ENCODE peak calls at places on chromosomes 6 and 20, in five cellular contexts. O, K, S, L and Y are unnamed samples.

GRCh38 chr6:93916716-93917115 is 497.4 kb upstream of the EPHA7 start:
- DNase-seq in O (no peak), K (no peak), S (no peak), L (no peak), Y (no peak)

GRCh38 chr6:13548500-13549210 is 25.7 kb upstream of the SIRT5 start:
- DNase-seq in O (no peak), K (no peak), S (peak), L (no peak), Y (no peak)

GRCh38 chr6:125025164-125025854 is 63.1 kb downstream of the RNF217 start:
- DNase-seq in O (no peak), K (no peak), S (no peak), L (no peak), Y (no peak)

GRCh38 chr6:39093167-39093708 is 21.7 kb downstream of the SAYSD1 start:
- DNase-seq in O (no peak), K (no peak), S (no peak), L (no peak), Y (no peak)

GRCh38 chr6:119176445-119176844 is 98.0 kb upstream of the FAM184A start:
- DNase-seq in O (no peak), K (no peak), S (no peak), L (no peak), Y (no peak)

GRCh38 chr6:81606965-81607381 is 145.5 kb downstream of the TENT5A start:
- DNase-seq in O (no peak), K (peak), S (no peak), L (no peak), Y (no peak)

GRCh38 chr6:26207248-26207801 is 120.1 kb downstream of the HFE start:
- DNase-seq in O (no peak), K (no peak), S (no peak), L (no peak), Y (no peak)

GRCh38 chr6:16432075-16433032 is 194.0 kb downstream of the GMPR start:
- DNase-seq in O (no peak), K (peak), S (no peak), L (no peak), Y (no peak)

GRCh38 chr6:150992682-150993081 is 127.2 kb downstream of the MTHFD1L start:
- DNase-seq in O (no peak), K (peak), S (no peak), L (no peak), Y (no peak)

GRCh38 chr20:35663516-35663812 is 1.2 kb downstream of the CPNE1 start:
- DNase-seq in O (no peak), K (peak), S (no peak), L (no peak), Y (no peak)

GRCh38 chr6:66970373-66970772 is 1263.3 kb upstream of the EYS start:
- DNase-seq in O (no peak), K (no peak), S (no peak), L (no peak), Y (no peak)

GRCh38 chr6:88114838-88115237 is 51.3 kb downstream of the CNR1 start:
- DNase-seq in O (no peak), K (no peak), S (no peak), L (no peak), Y (no peak)

GRCh38 chr6:39167866-39168625 is 53.1 kb upstream of the SAYSD1 start:
- DNase-seq in O (no peak), K (no peak), S (no peak), L (no peak), Y (no peak)

GRCh38 chr20:50876816-50877215 is 54.4 kb downstream of the ADNP start:
- DNase-seq in O (no peak), K (no peak), S (no peak), L (no peak), Y (no peak)

GRCh38 chr6:135936606-135937005 is 85.1 kb downstream of the PDE7B start:
- DNase-seq in O (no peak), K (peak), S (no peak), L (peak), Y (no peak)

GRCh38 chr6:225907-226306 is 66.4 kb upstream of the DUSP22 start:
- DNase-seq in O (no peak), K (no peak), S (no peak), L (no peak), Y (no peak)

GRCh38 chr6:89661559-89661958 is 23.0 kb upstream of the LYRM2 start:
- DNase-seq in O (no peak), K (no peak), S (no peak), L (no peak), Y (no peak)

GRCh38 chr6:123062645-123063044 is 66.6 kb downstream of the CLVS2 start:
- DNase-seq in O (no peak), K (no peak), S (no peak), L (no peak), Y (peak)

GRCh38 chr6:33317418-33317667 is 201 bp downstream of the ZBTB22 start:
- DNase-seq in O (peak), K (no peak), S (no peak), L (no peak), Y (no peak)

GRCh38 chr6:3946779-3947178 is 97.6 kb downstream of the FAM50B start:
- DNase-seq in O (no peak), K (no peak), S (no peak), L (no peak), Y (no peak)

GRCh38 chr20:23061713-23062561 is 12.5 kb upstream of the THBD start:
- DNase-seq in O (no peak), K (peak), S (peak), L (peak), Y (peak)

GRCh38 chr6:168363811-168364792 is 44.5 kb upstream of the DACT2 start:
- DNase-seq in O (no peak), K (no peak), S (no peak), L (no peak), Y (no peak)

GRCh38 chr20:35232575-35232974 is 6.1 kb downstream of the MMP24 start:
- DNase-seq in O (no peak), K (peak), S (no peak), L (no peak), Y (no peak)

GRCh38 chr6:129767776-129768490 is 58.0 kb upstream of the ARHGAP18 start:
- DNase-seq in O (no peak), K (peak), S (no peak), L (no peak), Y (no peak)

DNA sequence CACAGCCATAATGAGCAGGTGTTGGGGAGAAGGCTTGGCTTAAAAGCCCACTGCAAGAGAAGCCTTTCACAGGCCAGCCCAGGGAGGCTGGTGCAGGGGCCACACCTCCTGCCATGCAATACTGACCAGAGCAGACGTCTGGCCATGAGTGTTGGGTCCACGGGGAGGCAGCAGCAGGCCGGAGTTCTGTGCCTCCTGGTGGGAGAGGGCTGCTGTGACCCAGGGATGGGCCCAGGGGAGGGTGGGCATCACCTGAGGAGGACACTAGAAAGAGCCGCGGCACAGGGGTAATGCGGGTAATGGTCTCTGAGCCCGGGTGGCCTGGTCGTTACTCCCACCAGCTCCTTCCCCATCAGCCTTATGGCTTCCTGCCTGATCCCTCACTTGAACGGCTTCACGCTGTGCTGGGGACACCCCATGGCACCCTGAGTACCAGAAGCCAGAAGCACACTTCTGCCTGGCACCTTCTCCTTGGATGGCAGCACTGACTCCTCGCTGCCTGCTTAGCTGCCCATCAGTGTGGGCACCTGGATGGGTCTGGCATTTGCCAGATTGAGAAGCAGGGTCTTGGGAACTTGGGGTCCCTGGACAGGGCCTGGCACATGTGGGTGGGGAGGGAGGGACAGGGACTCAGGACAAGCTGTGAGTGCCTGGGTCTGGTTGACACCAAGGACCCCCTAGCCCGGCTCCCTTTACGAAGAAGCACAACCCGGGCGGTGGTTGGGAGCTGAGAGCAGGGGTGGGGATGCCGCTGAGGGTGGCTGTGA is 108.8 kb downstream of the ASXL1 start:
- DNase-seq in O (no peak), K (no peak), S (no peak), L (no peak), Y (no peak)
- TF ChIP-seq MAFK in O (no peak), K (no peak), S (no peak), L (no peak), Y (no peak)

DNA sequence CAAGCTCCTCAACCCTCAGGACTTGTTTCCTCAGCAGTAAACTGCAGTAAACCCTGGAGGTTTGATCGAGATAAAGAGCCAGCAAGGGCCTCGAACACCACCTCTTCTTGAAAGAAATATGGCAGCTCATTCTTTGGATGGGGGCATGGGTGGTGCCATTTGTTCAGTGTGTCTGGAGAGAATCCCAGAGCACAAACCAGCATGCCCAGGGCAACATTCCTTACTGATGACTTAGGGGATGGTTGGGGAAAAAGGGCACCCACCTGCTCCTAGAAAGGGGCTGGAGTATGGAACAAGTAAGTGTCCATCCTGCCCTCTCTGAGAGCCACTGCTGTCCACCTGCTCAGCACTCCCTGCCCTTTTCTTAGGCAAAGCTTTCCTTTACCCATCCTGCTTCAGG is 31.3 kb upstream of the ZFAND3 start:
- DNase-seq in O (no peak), K (no peak), S (no peak), L (no peak), Y (no peak)
- TF ChIP-seq CEBPB in O (no peak), K (no peak), S (no peak), L (no peak), Y (no peak)

GRCh38 chr6:31825553-31825952 is 2.0 kb upstream of the HSPA1B start:
- DNase-seq in O (no peak), K (no peak), S (no peak), L (no peak), Y (no peak)

GRCh38 chr6:31829633-31830492 is 2.3 kb downstream of the HSPA1B start:
- DNase-seq in O (no peak), K (peak), S (no peak), L (no peak), Y (no peak)

GRCh38 chr6:31822038-31822821 is 5.3 kb upstream of the HSPA1B start:
- DNase-seq in O (peak), K (peak), S (peak), L (peak), Y (peak)

GRCh38 chr6:31827286-31828079 is at the start of gene HSPA1B:
- DNase-seq in O (peak), K (peak), S (peak), L (peak), Y (peak)

GRCh38 chr6:31826793-31827285 is 699 bp upstream of the HSPA1B start:
- DNase-seq in O (peak), K (no peak), S (no peak), L (peak), Y (no peak)
- TF ChIP-seq MAFK in O (no peak), K (no peak), S (no peak), L (no peak), Y (no peak)

GRCh38 chr6:169778646-169779045 is 27.2 kb downstream of the ERMARD start:
- DNase-seq in O (no peak), K (no peak), S (no peak), L (no peak), Y (no peak)

GRCh38 chr6:169782966-169783760 is 31.7 kb downstream of the ERMARD start:
- DNase-seq in O (no peak), K (no peak), S (no peak), L (no peak), Y (peak)

GRCh38 chr6:169779896-169780295 is 28.5 kb downstream of the ERMARD start:
- DNase-seq in O (no peak), K (no peak), S (no peak), L (no peak), Y (no peak)

GRCh38 chr6:169779092-169779815 is 27.8 kb downstream of the ERMARD start:
- DNase-seq in O (no peak), K (no peak), S (no peak), L (no peak), Y (no peak)

DNA sequence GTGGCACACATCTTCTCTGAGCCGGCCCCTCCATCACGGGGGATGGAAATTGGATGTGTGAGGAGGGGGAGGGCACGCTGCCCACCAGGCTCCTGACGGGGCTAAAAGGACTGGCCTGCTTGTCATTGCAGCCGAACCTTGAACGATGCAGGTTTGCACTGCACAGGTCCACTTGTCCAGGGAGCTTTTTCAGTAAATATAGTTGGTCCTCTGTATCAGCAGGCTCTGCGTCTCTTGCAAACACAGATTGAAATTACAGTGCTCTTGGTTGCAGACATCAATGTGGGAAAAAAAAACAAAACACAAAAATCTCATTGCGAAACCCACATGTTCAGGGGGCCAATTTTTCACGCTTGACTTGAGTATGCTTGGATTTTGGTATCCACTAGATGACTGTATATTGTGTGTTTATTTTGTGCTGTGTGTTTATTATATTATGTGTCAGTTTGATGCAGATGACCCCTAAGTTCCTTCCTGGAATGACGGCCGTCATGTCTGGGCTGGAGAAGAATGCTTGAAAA is 29.2 kb downstream of the ERMARD start:
- DNase-seq in O (no peak), K (peak), S (peak), L (no peak), Y (no peak)
- TF ChIP-seq CEBPB in O (peak), K (peak), S (peak), L (no peak), Y (no peak)

DNA sequence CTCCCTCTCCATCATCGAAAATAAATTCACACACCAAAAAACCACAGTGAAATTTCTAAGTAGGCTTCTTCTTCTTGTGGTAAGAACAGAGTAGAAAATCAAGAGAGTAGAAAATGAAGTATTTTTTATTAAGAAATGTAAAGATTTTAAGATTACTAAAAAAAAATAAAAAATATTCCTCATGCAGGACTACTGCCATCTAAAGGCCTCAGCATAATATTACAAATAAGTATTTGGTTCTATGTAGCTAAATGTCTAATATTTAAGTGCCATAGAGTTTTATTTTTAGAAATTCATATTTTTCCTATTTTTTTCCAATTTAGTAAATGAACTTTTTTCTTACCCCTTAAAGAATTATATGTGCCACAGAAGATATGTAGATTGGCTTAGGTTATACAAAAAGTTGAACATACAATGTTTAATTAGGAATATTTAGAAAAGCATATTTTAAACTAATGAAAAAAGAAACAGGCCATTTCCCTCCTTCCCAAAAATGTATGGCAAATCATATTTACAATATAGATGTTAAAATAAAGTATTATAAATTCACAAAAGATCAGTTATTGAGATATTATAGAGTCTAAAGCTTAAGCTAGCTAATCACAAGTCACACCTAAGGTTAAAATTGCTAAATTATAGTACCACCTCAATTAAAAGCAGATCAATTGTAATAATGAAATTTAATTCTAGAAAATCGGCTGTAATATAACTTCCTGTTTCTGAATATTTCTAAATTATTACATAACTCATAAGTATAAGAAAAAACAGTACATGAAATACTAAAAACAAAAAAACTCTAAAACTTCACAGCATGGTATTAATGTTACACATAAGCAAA is 3.5 kb upstream of the NT5DC1 start:
- DNase-seq in O (no peak), K (peak), S (no peak), L (no peak), Y (no peak)
- TF ChIP-seq MAFK in O (no peak), K (no peak), S (no peak), L (no peak), Y (no peak)